ENCODE peak calls at places on chromosomes 7 and 10, in five cellular contexts. C is right lobe of liver, A is heart left ventricle, I is K562, B is psoas muscle. G is an unnamed sample.

GRCh38 chr10:93288679-93289634 is 193.2 kb downstream of the MYOF start:
- DNase-seq in C (peak; percentile 62), A (peak; percentile 55), I (peak; percentile 70), B (peak; percentile 51), G (peak; percentile 27)

GRCh38 chr10:16843252-16843870 is 26.1 kb upstream of the RSU1 start:
- DNase-seq in C (no peak), A (no peak), I (peak; percentile 10), B (no peak), G (no peak)

GRCh38 chr10:84296071-84296981 is 32.1 kb upstream of the CCSER2 start:
- DNase-seq in C (no peak), A (no peak), I (no peak), B (no peak), G (no peak)

GRCh38 chr10:43393606-43394360 is 15.2 kb downstream of the HNRNPF start:
- DNase-seq in C (no peak), A (no peak), I (no peak), B (no peak), G (no peak)

GRCh38 chr7:144398911-144399310 is 4.6 kb downstream of the NOBOX start:
- DNase-seq in C (no peak), A (no peak), I (no peak), B (no peak), G (no peak)

GRCh38 chr7:142355328-142355727 is 97.5 kb upstream of the PRSS58 start:
- DNase-seq in C (no peak), A (no peak), I (no peak), B (no peak), G (no peak)

GRCh38 chr7:135661311-135662122 is 797 bp upstream of the STMP1 start:
- DNase-seq in C (no peak), A (no peak), I (peak; percentile 36), B (no peak), G (no peak)

GRCh38 chr10:15084502-15084922 is 4.1 kb downstream of the ACBD7 start:
- DNase-seq in C (no peak), A (no peak), I (no peak), B (no peak), G (no peak)

GRCh38 chr10:25017247-25017590 is 807 bp downstream of the THNSL1 start:
- DNase-seq in C (no peak), A (no peak), I (no peak), B (no peak), G (no peak)

GRCh38 chr10:100827819-100828743 is 82.7 kb downstream of the PAX2 start:
- DNase-seq in C (no peak), A (no peak), I (peak; percentile 46), B (peak; percentile 42), G (peak; percentile 35)

GRCh38 chr7:148262721-148263229 is 327.8 kb upstream of the C7orf33 start:
- DNase-seq in C (peak; percentile 68), A (peak; percentile 50), I (peak; percentile 89), B (peak; percentile 52), G (peak; percentile 66)

GRCh38 chr10:99532687-99533495 is at the start of gene NKX2-3:
- DNase-seq in C (peak; percentile 68), A (peak; percentile 58), I (peak; percentile 54), B (peak; percentile 63), G (peak; percentile 18)

GRCh38 chr7:74312418-74313021 is 23.3 kb downstream of the CLIP2 start:
- DNase-seq in C (no peak), A (no peak), I (no peak), B (no peak), G (no peak)

GRCh38 chr10:75470901-75471300 is 39.5 kb downstream of the LRMDA start:
- DNase-seq in C (no peak), A (no peak), I (no peak), B (no peak), G (no peak)

GRCh38 chr7:116628971-116629586 is 42.9 kb upstream of the MET start:
- DNase-seq in C (peak; percentile 54), A (peak; percentile 30), I (no peak), B (no peak), G (no peak)

DNA sequence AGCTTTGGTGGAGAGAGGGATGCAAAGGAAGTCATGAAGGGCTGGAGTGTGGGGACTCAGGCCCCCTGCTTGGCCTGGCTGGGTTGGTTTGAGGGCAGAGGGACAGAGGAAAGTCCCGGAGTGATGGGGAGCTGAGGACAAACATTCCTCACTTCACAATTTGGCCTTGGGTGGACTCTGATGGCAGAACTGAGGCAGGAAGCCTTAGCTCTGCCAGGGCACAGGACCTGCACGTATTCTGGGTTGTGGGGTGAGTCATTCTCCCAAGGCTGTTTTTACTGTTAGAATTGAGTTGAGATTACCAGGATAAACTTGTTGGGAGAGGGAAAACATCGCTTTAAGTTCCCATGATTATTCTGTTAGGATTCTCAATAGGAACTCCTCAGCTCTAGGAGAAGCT is 2.6 kb downstream of the GOLGA7B start:
- DNase-seq in C (no peak), A (no peak), I (no peak), B (no peak), G (no peak)
- TF ChIP-seq CTCF in C (no peak), A (no peak), I (no peak), B (no peak), G (no peak)

DNA sequence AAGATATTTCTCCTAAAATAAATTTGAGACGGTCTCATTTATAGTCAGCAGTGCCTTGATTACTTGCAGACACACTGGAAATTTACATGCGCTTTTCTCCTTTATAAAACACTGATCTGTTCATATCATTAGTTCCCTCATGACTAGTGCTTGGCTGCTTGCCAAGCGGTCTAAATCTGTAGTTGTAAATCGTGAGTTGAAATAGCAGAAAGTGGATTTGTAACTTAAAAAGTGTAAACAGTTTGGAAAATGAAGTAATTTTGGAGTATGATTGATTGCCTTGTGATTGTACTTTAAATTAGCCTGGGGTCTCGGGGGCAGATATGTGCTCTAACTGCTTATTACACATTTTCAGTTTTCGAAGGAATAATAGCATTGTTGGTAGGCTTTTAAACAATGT is 73.1 kb downstream of the ARID5B start:
- DNase-seq in C (no peak), A (peak; percentile 86), I (no peak), B (peak; percentile 32), G (peak; percentile 33)
- H3K27ac ChIP-seq in C (no peak overlapping the region), A (peak overlapping the region; percentile 66), I (no peak overlapping the region), B (peak overlapping the region; percentile 74), G (peak overlapping the region; percentile 43)

GRCh38 chr7:155797262-155798250 is 14.7 kb downstream of the SHH start:
- DNase-seq in C (peak; percentile 50), A (no peak), I (no peak), B (no peak), G (no peak)
- TF ChIP-seq CTCF in C (no peak), A (peak; percentile 14), I (no peak), B (no peak), G (no peak)

GRCh38 chr10:131689486-131689885 is 211.3 kb upstream of the PPP2R2D start:
- DNase-seq in C (no peak), A (no peak), I (no peak), B (no peak), G (no peak)
- H3K27ac ChIP-seq in C (no peak overlapping the region), A (no peak overlapping the region), I (no peak overlapping the region), B (no peak overlapping the region), G (no peak overlapping the region)

DNA sequence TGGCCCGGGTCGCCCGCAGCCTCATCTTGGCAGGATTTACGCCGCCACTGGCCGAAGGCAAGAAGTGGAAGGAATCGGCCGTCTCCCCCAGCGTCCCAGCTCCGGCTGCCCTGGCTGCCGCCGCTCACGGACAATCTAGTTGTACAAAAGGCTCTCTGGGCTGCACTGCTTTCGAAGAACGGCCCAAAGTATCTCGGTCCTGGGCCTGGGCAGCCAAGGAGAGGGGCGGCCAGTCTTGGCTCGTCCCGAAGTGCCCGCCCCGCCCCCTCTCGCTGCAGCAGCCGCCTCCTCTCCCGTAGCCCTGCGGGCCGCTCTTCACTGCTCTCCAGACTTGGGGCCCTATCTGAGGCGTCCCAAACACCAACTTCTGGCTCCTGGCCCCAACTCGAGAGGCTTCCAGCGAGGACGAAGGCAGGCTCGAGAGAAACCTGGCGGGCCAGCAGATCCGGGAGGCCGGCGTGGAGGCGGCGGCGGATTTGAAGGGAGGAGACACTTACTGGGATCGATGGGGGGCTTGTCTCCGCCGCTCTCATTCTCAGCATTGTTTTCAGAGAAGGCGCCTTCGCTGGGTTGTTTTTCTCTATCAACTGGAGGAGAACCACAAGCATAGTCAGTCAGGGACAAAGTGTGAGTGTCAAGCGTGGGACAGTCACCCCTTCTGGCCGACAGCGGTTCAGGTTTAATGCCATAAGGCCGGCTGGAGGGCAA is 802 bp downstream of the HOXA9 start:
- DNase-seq in C (peak; percentile 55), A (no peak), I (no peak), B (peak; percentile 22), G (no peak)
- TF ChIP-seq CTCF in C (no peak), A (no peak), I (no peak), B (peak; percentile 32), G (no peak)